ENCODE peak calls at places on chromosome 20, in four cellular contexts. One of them, this sample, is unnamed. For H3K79me2, the result is how much of the 10 kb centered on the place peaks cover.

GRCh38 chr20:37202267-37202943 is 23.1 kb upstream of the MROH8 start:
- DNase-seq in PC-3: peak
- DNase-seq in GM23338: peak
- DNase-seq in GM23248: peak
- DNase-seq in this sample: peak

GRCh38 chr20:32009564-32009963 is 674 bp upstream of the CCM2L start:
- DNase-seq in PC-3: no peak
- DNase-seq in GM23338: no peak
- DNase-seq in GM23248: no peak
- DNase-seq in this sample: no peak

GRCh38 chr20:31569163-31570020 is 35.7 kb upstream of the ID1 start:
- DNase-seq in PC-3: peak
- DNase-seq in GM23338: peak
- DNase-seq in GM23248: peak
- DNase-seq in this sample: peak

GRCh38 chr20:17728074-17728473 is 28.3 kb downstream of the BANF2 start:
- DNase-seq in PC-3: no peak
- DNase-seq in GM23338: no peak
- DNase-seq in GM23248: no peak
- DNase-seq in this sample: no peak

GRCh38 chr20:37285664-37286374 is 3.6 kb upstream of the MANBAL start:
- DNase-seq in PC-3: no peak
- DNase-seq in GM23338: no peak
- DNase-seq in GM23248: no peak
- DNase-seq in this sample: no peak

GRCh38 chr20:23211164-23211563 is 125.0 kb upstream of the CD93 start:
- DNase-seq in PC-3: no peak
- DNase-seq in GM23338: no peak
- DNase-seq in GM23248: no peak
- DNase-seq in this sample: no peak

GRCh38 chr20:59779656-59780380 is 153.6 kb downstream of the SYCP2 start:
- DNase-seq in PC-3: no peak
- DNase-seq in GM23338: no peak
- DNase-seq in GM23248: no peak
- DNase-seq in this sample: no peak

GRCh38 chr20:32535316-32535952 is 49.7 kb downstream of the NOL4L start:
- DNase-seq in PC-3: no peak
- DNase-seq in GM23338: no peak
- DNase-seq in GM23248: no peak
- DNase-seq in this sample: peak

GRCh38 chr20:52972190-52972937 is at the start of gene TSHZ2:
- DNase-seq in PC-3: no peak
- DNase-seq in GM23338: no peak
- DNase-seq in GM23248: peak
- DNase-seq in this sample: no peak

GRCh38 chr20:43023836-43024235 is 165.9 kb downstream of the PTPRT start:
- DNase-seq in PC-3: no peak
- DNase-seq in GM23338: no peak
- DNase-seq in GM23248: no peak
- DNase-seq in this sample: no peak

GRCh38 chr20:48697845-48698491 is 129.8 kb downstream of the PREX1 start:
- DNase-seq in PC-3: peak
- DNase-seq in GM23338: no peak
- DNase-seq in GM23248: peak
- DNase-seq in this sample: no peak

GRCh38 chr20:40205971-40206370 is 483.1 kb downstream of the MAFB start:
- DNase-seq in PC-3: no peak
- DNase-seq in GM23338: no peak
- DNase-seq in GM23248: no peak
- DNase-seq in this sample: no peak
- H3K4me3 ChIP-seq in PC-3: no peak
- H3K4me3 ChIP-seq in GM23338: no peak
- H3K4me3 ChIP-seq in GM23248: no peak
- H3K4me3 ChIP-seq in this sample: no peak

GRCh38 chr20:57872816-57873409 is 163.1 kb upstream of the PMEPA1 start:
- DNase-seq in PC-3: no peak
- DNase-seq in GM23338: no peak
- DNase-seq in GM23248: no peak
- DNase-seq in this sample: no peak
- H2AFZ ChIP-seq in PC-3: no peak
- H2AFZ ChIP-seq in GM23338: no peak
- H2AFZ ChIP-seq in GM23248: no peak
- H2AFZ ChIP-seq in this sample: no peak

GRCh38 chr20:5133998-5134397 is 7.2 kb downstream of the CDS2 start:
- DNase-seq in PC-3: no peak
- DNase-seq in GM23338: no peak
- DNase-seq in GM23248: no peak
- DNase-seq in this sample: no peak

GRCh38 chr20:5140195-5140594 is 13.4 kb downstream of the CDS2 start:
- DNase-seq in PC-3: no peak
- DNase-seq in GM23338: no peak
- DNase-seq in GM23248: no peak
- DNase-seq in this sample: no peak

GRCh38 chr20:5131502-5131901 is 4.7 kb downstream of the CDS2 start:
- DNase-seq in PC-3: no peak
- DNase-seq in GM23338: no peak
- DNase-seq in GM23248: no peak
- DNase-seq in this sample: no peak

GRCh38 chr20:5135363-5136012 is 8.7 kb downstream of the CDS2 start:
- DNase-seq in PC-3: no peak
- DNase-seq in GM23338: no peak
- DNase-seq in GM23248: no peak
- DNase-seq in this sample: no peak

GRCh38 chr20:5136096-5136495 is 9.3 kb downstream of the CDS2 start:
- DNase-seq in PC-3: no peak
- DNase-seq in GM23338: peak
- DNase-seq in GM23248: no peak
- DNase-seq in this sample: no peak
- H3K79me2 ChIP-seq in PC-3: half or more
- H3K79me2 ChIP-seq in GM23338: half or more
- H3K79me2 ChIP-seq in GM23248: half or more
- H3K79me2 ChIP-seq in this sample: half or more

DNA sequence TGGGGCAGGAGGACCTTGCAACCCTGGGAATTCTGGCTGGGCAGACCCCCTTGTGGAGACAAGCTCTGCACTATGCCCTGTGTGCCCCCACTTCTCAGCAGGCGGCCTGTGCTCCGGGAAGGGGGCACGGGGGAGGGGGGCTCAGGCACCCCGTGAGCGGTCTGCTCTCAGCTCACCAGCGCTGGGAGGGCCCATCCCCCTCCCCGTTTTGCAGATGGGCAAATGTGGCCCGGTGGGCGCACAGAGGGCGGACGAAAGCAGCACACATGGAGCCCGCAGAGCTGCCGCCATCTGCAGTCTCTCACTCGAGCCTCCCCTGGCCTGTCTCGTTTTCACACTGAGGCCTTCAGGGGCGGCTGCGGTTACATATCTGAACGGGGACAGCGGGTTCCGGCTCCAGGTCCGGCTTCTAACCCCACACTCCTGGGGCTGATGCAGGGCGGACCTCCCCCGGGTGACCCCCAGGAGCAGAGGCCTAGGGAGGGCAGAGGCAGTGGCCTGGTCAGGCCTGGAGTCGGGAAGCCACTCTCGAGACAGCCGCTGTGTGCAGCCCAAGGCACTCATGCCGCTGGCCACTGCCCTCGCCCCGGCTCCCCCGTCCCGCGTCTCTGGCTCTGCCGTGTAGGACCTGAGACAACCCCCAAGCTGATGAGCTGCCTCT is 13.9 kb downstream of the CHRNA4 start:
- DNase-seq in PC-3: no peak
- DNase-seq in GM23338: no peak
- DNase-seq in GM23248: no peak
- DNase-seq in this sample: no peak
- H3K4me3 ChIP-seq in PC-3: no peak
- H3K4me3 ChIP-seq in GM23338: no peak
- H3K4me3 ChIP-seq in GM23248: no peak
- H3K4me3 ChIP-seq in this sample: no peak

DNA sequence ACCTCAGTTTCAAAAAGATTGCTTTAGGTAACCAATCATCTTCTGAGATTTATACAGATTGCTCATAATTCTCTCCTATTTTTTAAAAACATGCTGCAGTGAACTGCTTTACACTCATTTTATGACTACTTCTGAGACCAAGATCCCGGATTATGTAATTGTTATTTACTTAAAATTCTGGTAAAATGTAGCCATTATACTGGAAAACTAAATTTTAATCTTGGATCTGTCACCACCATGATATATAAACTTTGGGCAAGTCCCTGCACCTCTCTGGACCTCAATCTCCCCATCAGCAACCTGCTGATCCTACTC is 477 bp upstream of the PROCR start:
- DNase-seq in PC-3: no peak
- DNase-seq in GM23338: no peak
- DNase-seq in GM23248: no peak
- DNase-seq in this sample: no peak
- H2AFZ ChIP-seq in PC-3: peak
- H2AFZ ChIP-seq in GM23338: no peak
- H2AFZ ChIP-seq in GM23248: peak
- H2AFZ ChIP-seq in this sample: no peak

This sample was measured in DND-41.